ENCODE peak calls at places on chromosomes 4 and X, in six cellular contexts. One of them, this sample, is unnamed.
A peak's percentile ranks its signal among the peaks of the same experiment; 100 is the strongest.

GRCh38 chr4:5839751-5840674 is 52.9 kb downstream of the CRMP1 start:
- DNase-seq in fibroblast of lung: peak; percentile 47
- DNase-seq in testis: peak; percentile 48
- DNase-seq in heart left ventricle: peak; percentile 56
- DNase-seq in PC-3: no peak
- DNase-seq in suprapubic skin: no peak
- DNase-seq in this sample: no peak

GRCh38 chrX:98523026-98523425 is 1639.3 kb downstream of the RPA4 start:
- DNase-seq in fibroblast of lung: no peak
- DNase-seq in testis: no peak
- DNase-seq in heart left ventricle: no peak
- DNase-seq in PC-3: no peak
- DNase-seq in suprapubic skin: no peak
- DNase-seq in this sample: no peak

GRCh38 chr4:55079451-55080173 is 45.8 kb downstream of the KDR start:
- DNase-seq in fibroblast of lung: no peak
- DNase-seq in testis: no peak
- DNase-seq in heart left ventricle: peak; percentile 24
- DNase-seq in PC-3: no peak
- DNase-seq in suprapubic skin: no peak
- DNase-seq in this sample: no peak

GRCh38 chr4:25299476-25300203 is 12.9 kb upstream of the ZCCHC4 start:
- DNase-seq in fibroblast of lung: no peak
- DNase-seq in testis: no peak
- DNase-seq in heart left ventricle: no peak
- DNase-seq in PC-3: peak; percentile 83
- DNase-seq in suprapubic skin: no peak
- DNase-seq in this sample: no peak

GRCh38 chr4:90317785-90318184 is 190.6 kb downstream of the CCSER1 start:
- DNase-seq in fibroblast of lung: peak; percentile 96
- DNase-seq in testis: no peak
- DNase-seq in heart left ventricle: no peak
- DNase-seq in PC-3: peak; percentile 77
- DNase-seq in suprapubic skin: no peak
- DNase-seq in this sample: no peak

GRCh38 chr4:138406881-138407280 is 164.7 kb upstream of the SLC7A11 start:
- DNase-seq in fibroblast of lung: peak; percentile 36
- DNase-seq in testis: no peak
- DNase-seq in heart left ventricle: no peak
- DNase-seq in PC-3: no peak
- DNase-seq in suprapubic skin: no peak
- DNase-seq in this sample: no peak

GRCh38 chr4:140903522-140903928 is 147.3 kb upstream of the TBC1D9 start:
- DNase-seq in fibroblast of lung: no peak
- DNase-seq in testis: no peak
- DNase-seq in heart left ventricle: no peak
- DNase-seq in PC-3: no peak
- DNase-seq in suprapubic skin: no peak
- DNase-seq in this sample: no peak

GRCh38 chrX:153381684-153382532 is 19.2 kb downstream of the PNMA6E start:
- DNase-seq in fibroblast of lung: peak; percentile 92
- DNase-seq in testis: peak; percentile 40
- DNase-seq in heart left ventricle: no peak
- DNase-seq in PC-3: no peak
- DNase-seq in suprapubic skin: no peak
- DNase-seq in this sample: no peak

GRCh38 chr4:113682730-113683129 is 78.8 kb downstream of the CAMK2D start:
- DNase-seq in fibroblast of lung: peak; percentile 71
- DNase-seq in testis: no peak
- DNase-seq in heart left ventricle: no peak
- DNase-seq in PC-3: peak; percentile 70
- DNase-seq in suprapubic skin: no peak
- DNase-seq in this sample: no peak

GRCh38 chrX:86192827-86193226 is 44.6 kb downstream of the DACH2 start:
- DNase-seq in fibroblast of lung: peak; percentile 3
- DNase-seq in testis: no peak
- DNase-seq in heart left ventricle: no peak
- DNase-seq in PC-3: no peak
- DNase-seq in suprapubic skin: no peak
- DNase-seq in this sample: no peak

GRCh38 chr4:189204616-189205015 is 736.1 kb upstream of the FRG1 start:
- DNase-seq in fibroblast of lung: no peak
- DNase-seq in testis: no peak
- DNase-seq in heart left ventricle: no peak
- DNase-seq in PC-3: no peak
- DNase-seq in suprapubic skin: no peak
- DNase-seq in this sample: no peak

GRCh38 chr4:156575430-156576073 is 396.0 kb downstream of the PDGFC start:
- DNase-seq in fibroblast of lung: no peak
- DNase-seq in testis: no peak
- DNase-seq in heart left ventricle: no peak
- DNase-seq in PC-3: peak; percentile 32
- DNase-seq in suprapubic skin: no peak
- DNase-seq in this sample: no peak

GRCh38 chr4:34920032-34920431 is 1324.3 kb downstream of the ARAP2 start:
- DNase-seq in fibroblast of lung: no peak
- DNase-seq in testis: no peak
- DNase-seq in heart left ventricle: no peak
- DNase-seq in PC-3: no peak
- DNase-seq in suprapubic skin: no peak
- DNase-seq in this sample: no peak
- H3K27ac ChIP-seq in fibroblast of lung: no peak overlapping the region
- H3K27ac ChIP-seq in testis: no peak overlapping the region
- H3K27ac ChIP-seq in heart left ventricle: no peak overlapping the region
- H3K27ac ChIP-seq in PC-3: no peak overlapping the region
- H3K27ac ChIP-seq in suprapubic skin: no peak overlapping the region
- H3K27ac ChIP-seq in this sample: no peak overlapping the region

GRCh38 chr4:23135792-23136645 is 443.3 kb downstream of the GBA3 start:
- DNase-seq in fibroblast of lung: peak; percentile 68
- DNase-seq in testis: peak; percentile 22
- DNase-seq in heart left ventricle: no peak
- DNase-seq in PC-3: peak; percentile 73
- DNase-seq in suprapubic skin: no peak
- DNase-seq in this sample: no peak
- TF ChIP-seq CTCF in fibroblast of lung: peak; percentile 86
- TF ChIP-seq CTCF in testis: peak; percentile 80
- TF ChIP-seq CTCF in heart left ventricle: peak; percentile 73
- TF ChIP-seq CTCF in PC-3: peak; percentile 78
- TF ChIP-seq CTCF in suprapubic skin: peak; percentile 71
- TF ChIP-seq CTCF in this sample: peak; percentile 64

DNA sequence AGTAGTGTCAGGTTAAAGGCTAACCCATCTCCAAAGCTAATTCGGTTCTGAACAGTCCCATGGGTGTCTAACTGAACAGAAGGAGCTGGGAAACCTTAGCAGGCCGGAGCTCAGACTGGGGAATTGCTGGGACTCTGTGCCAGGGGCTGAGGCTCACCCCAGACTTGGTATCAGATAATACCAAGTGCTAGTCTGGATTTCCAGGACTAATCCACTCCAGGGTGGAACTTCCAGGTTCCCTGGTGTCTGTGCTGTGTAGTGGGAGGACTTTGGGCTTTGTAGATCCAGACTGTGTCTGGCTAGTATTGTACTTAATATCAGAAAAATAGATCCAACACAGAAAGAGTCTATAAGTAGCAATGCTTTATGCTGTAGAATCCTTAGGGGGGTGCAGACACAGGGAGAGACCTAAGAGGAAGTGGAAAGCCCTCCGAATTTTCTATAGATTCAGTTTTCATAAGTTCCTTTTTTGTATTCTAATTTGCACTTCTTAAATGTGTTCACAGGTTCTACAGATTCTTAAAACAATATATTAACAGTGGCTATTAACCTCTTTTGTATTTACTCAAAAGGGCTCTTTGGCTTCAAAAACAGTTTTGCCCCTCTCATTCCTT is 4.1 kb downstream of the ZNF827 start:
- DNase-seq in fibroblast of lung: no peak
- DNase-seq in testis: no peak
- DNase-seq in heart left ventricle: no peak
- DNase-seq in PC-3: no peak
- DNase-seq in suprapubic skin: no peak
- DNase-seq in this sample: no peak
- H3K27ac ChIP-seq in fibroblast of lung: no peak overlapping the region
- H3K27ac ChIP-seq in testis: peak overlapping the region; percentile 6
- H3K27ac ChIP-seq in heart left ventricle: peak overlapping the region; percentile 93
- H3K27ac ChIP-seq in PC-3: no peak overlapping the region
- H3K27ac ChIP-seq in suprapubic skin: no peak overlapping the region
- H3K27ac ChIP-seq in this sample: no peak overlapping the region

GRCh38 chrX:8841911-8842310 is 40.7 kb upstream of the FAM9A start:
- DNase-seq in fibroblast of lung: peak; percentile 12
- DNase-seq in testis: no peak
- DNase-seq in heart left ventricle: no peak
- DNase-seq in PC-3: no peak
- DNase-seq in suprapubic skin: no peak
- DNase-seq in this sample: no peak

GRCh38 chrX:8846271-8846670 is 45.1 kb upstream of the FAM9A start:
- DNase-seq in fibroblast of lung: peak; percentile 4
- DNase-seq in testis: no peak
- DNase-seq in heart left ventricle: no peak
- DNase-seq in PC-3: no peak
- DNase-seq in suprapubic skin: no peak
- DNase-seq in this sample: no peak

GRCh38 chrX:8844157-8844556 is 43.0 kb upstream of the FAM9A start:
- DNase-seq in fibroblast of lung: no peak
- DNase-seq in testis: no peak
- DNase-seq in heart left ventricle: no peak
- DNase-seq in PC-3: peak; percentile 54
- DNase-seq in suprapubic skin: no peak
- DNase-seq in this sample: no peak

GRCh38 chrX:8845469-8845868 is 44.3 kb upstream of the FAM9A start:
- DNase-seq in fibroblast of lung: no peak
- DNase-seq in testis: no peak
- DNase-seq in heart left ventricle: no peak
- DNase-seq in PC-3: no peak
- DNase-seq in suprapubic skin: no peak
- DNase-seq in this sample: no peak

DNA sequence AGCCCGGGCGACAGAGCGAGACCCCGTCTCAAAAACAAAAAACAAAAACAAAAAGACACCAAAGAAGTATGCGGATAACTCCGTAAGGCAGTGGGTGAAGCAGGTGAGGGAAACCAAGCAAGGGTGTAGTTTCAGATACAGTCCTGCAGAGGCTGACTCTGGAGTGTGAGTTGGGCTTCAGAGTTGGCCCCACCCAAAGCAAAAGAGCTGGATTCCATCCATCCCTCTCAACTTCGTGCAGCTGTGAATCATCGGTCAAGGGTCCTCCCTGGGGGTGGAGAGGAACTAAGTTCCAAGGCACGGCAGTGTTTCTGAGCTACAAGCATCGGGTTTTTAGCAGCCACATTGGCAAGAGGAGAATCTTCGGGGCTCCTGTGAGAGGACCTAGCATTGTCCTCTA is 43.9 kb upstream of the FAM9A start:
- DNase-seq in fibroblast of lung: peak; percentile 83
- DNase-seq in testis: no peak
- DNase-seq in heart left ventricle: no peak
- DNase-seq in PC-3: peak; percentile 87
- DNase-seq in suprapubic skin: no peak
- DNase-seq in this sample: no peak
- TF ChIP-seq CTCF in fibroblast of lung: peak; percentile 55
- TF ChIP-seq CTCF in testis: no peak
- TF ChIP-seq CTCF in heart left ventricle: no peak
- TF ChIP-seq CTCF in PC-3: peak; percentile 43
- TF ChIP-seq CTCF in suprapubic skin: no peak
- TF ChIP-seq CTCF in this sample: no peak

DNA sequence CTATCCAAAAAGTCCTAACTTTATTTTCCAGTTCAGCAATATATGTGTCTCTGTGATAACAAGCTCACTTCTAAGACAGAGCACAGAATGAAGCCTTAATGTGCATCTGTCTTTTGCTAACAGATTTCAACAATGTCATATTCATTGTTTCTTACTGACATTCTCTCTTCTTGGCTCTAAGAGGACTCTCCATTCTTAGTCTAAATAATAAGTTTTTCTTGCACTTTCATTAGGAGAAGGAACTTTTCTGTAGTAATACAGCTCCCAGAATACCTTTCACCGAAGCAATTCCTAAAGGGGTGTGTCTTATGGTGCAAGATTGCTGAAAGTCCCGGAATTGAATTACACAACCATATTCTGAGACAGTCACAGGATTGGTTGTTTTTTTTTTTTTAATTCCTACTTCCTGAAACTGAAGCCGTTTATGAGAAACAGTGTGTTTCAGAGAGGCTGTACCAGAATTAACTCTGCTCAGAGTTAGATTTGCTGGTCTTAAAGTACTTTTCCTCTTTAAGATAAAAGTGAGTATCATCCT is at the start of gene ALPK1:
- DNase-seq in fibroblast of lung: peak; percentile 97
- DNase-seq in testis: no peak
- DNase-seq in heart left ventricle: no peak
- DNase-seq in PC-3: peak; percentile 72
- DNase-seq in suprapubic skin: no peak
- DNase-seq in this sample: no peak
- H3K27ac ChIP-seq in fibroblast of lung: peak within 1 kb of the TSS; percentile 67
- H3K27ac ChIP-seq in testis: peak within 1 kb of the TSS; percentile 15
- H3K27ac ChIP-seq in heart left ventricle: peak within 1 kb of the TSS; percentile 79
- H3K27ac ChIP-seq in PC-3: peak within 1 kb of the TSS; percentile 43
- H3K27ac ChIP-seq in suprapubic skin: peak within 1 kb of the TSS; percentile 77
- H3K27ac ChIP-seq in this sample: peak within 1 kb of the TSS; percentile 30

GRCh38 chrX:100479329-100479728 is 69.3 kb upstream of the PCDH19 start:
- DNase-seq in fibroblast of lung: no peak
- DNase-seq in testis: no peak
- DNase-seq in heart left ventricle: no peak
- DNase-seq in PC-3: no peak
- DNase-seq in suprapubic skin: no peak
- DNase-seq in this sample: no peak
- TF ChIP-seq CTCF in fibroblast of lung: no peak
- TF ChIP-seq CTCF in testis: no peak
- TF ChIP-seq CTCF in heart left ventricle: no peak
- TF ChIP-seq CTCF in PC-3: no peak
- TF ChIP-seq CTCF in suprapubic skin: no peak
- TF ChIP-seq CTCF in this sample: no peak

This sample was measured in CD4-positive, alpha-beta T cell.